ENCODE peak calls at places on chromosomes 3 and 15, in four cellular contexts. P, E, L and K are unnamed samples.

GRCh38 chr15:39959411-39959810 is 25.5 kb downstream of the EIF2AK4 start:
- DNase-seq in P (no peak), E (no peak), L (no peak), K (peak; percentile 33)

GRCh38 chr15:52392008-52392687 is 96.5 kb upstream of the MYO5C start:
- DNase-seq in P (no peak), E (no peak), L (peak; percentile 18), K (peak; percentile 23)

GRCh38 chr15:76963596-76963995 is 31.3 kb upstream of the PSTPIP1 start:
- DNase-seq in P (no peak), E (no peak), L (no peak), K (no peak)

GRCh38 chr3:98994128-98994762 is 92.8 kb upstream of the DCBLD2 start:
- DNase-seq in P (peak; percentile 52), E (no peak), L (peak; percentile 34), K (peak; percentile 76)

GRCh38 chr3:100982710-100983109 is 10.5 kb downstream of the ABI3BP start:
- DNase-seq in P (no peak), E (peak; percentile 17), L (no peak), K (peak; percentile 26)

GRCh38 chr15:44811347-44811746 is 75.0 kb downstream of the TRIM69 start:
- DNase-seq in P (peak; percentile 6), E (peak; percentile 47), L (no peak), K (no peak)

GRCh38 chr3:110542552-110543164 is 529.0 kb upstream of the NECTIN3 start:
- DNase-seq in P (no peak), E (no peak), L (no peak), K (peak; percentile 69)

GRCh38 chr15:62896380-62896866 is 146.1 kb upstream of the TPM1 start:
- DNase-seq in P (peak; percentile 67), E (no peak), L (no peak), K (no peak)

GRCh38 chr3:195907730-195908438 is 467 bp downstream of the TNK2 start:
- DNase-seq in P (no peak), E (peak; percentile 71), L (no peak), K (peak; percentile 17)

GRCh38 chr15:69735126-69735525 is 282.5 kb downstream of the RPLP1 start:
- DNase-seq in P (no peak), E (no peak), L (peak; percentile 64), K (peak; percentile 41)

DNA sequence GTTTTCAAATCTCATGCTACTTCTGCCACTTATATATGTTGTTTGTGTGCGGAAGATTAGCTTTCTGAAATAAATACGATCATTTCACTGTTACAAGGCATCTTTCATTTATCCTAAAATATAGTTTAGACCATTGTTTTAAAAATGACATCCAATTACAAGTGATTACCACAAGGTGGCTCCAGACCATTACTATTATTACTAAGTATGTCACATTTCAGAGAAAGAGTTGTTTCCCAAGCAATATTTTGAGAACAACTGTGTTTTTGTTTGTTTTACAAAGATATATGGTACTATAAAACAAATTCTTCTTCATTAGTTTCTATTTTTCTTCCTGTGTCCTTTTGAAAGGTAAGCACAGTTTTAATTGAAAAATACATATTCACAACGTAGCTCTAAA is 136.0 kb upstream of the RAP2B start:
- DNase-seq in P (peak; percentile 31), E (no peak), L (no peak), K (peak; percentile 55)
- TF ChIP-seq CTCF in P (peak; percentile 86), E (peak; percentile 58), L (peak; percentile 49), K (peak; percentile 64)

DNA sequence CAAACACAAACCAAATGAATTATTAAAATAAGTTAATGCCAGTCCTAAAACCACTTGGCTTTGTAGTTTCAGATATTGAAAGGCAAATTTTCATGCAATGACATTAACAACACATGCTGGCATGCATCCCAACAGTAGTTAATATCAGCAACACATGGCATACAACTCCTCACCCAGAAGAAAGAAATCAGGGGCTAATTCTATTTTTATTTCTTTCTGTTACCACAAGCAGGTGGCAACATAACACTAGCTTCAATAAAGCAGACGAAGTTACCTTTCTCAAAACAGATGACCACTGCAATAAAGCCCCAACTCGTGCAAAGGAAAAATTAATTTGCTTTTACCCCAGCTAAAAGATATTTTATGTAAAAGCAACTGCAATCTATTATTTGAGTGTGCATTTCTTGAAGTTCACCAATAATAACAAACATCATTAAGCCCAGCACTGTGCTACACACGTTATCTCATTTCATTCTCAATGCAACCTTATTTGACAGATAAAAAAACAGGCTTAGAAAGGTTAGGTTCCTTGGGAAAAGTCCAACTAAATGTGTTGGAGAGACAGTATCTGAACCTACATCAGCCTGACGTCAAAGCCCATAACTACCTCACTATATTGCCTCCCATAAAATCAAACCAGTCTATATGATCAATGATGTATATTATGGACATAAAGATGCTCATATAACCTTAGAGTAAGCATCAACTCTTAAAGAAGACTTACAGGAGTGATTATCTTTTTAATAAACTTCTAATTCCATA is 2.8 kb downstream of the TOP2B start:
- DNase-seq in P (no peak), E (no peak), L (no peak), K (peak; percentile 25)
- TF ChIP-seq CTCF in P (no peak), E (no peak), L (peak; percentile 23), K (no peak)

GRCh38 chr3:58175429-58176184 is 35.2 kb downstream of the DNASE1L3 start:
- DNase-seq in P (no peak), E (peak; percentile 77), L (no peak), K (peak; percentile 44)

GRCh38 chr3:58173029-58173669 is 37.6 kb downstream of the DNASE1L3 start:
- DNase-seq in P (no peak), E (no peak), L (no peak), K (no peak)

GRCh38 chr3:58176185-58176530 is 34.6 kb downstream of the DNASE1L3 start:
- DNase-seq in P (no peak), E (no peak), L (no peak), K (no peak)

GRCh38 chr3:58175098-58175428 is 35.7 kb downstream of the DNASE1L3 start:
- DNase-seq in P (no peak), E (no peak), L (no peak), K (no peak)

DNA sequence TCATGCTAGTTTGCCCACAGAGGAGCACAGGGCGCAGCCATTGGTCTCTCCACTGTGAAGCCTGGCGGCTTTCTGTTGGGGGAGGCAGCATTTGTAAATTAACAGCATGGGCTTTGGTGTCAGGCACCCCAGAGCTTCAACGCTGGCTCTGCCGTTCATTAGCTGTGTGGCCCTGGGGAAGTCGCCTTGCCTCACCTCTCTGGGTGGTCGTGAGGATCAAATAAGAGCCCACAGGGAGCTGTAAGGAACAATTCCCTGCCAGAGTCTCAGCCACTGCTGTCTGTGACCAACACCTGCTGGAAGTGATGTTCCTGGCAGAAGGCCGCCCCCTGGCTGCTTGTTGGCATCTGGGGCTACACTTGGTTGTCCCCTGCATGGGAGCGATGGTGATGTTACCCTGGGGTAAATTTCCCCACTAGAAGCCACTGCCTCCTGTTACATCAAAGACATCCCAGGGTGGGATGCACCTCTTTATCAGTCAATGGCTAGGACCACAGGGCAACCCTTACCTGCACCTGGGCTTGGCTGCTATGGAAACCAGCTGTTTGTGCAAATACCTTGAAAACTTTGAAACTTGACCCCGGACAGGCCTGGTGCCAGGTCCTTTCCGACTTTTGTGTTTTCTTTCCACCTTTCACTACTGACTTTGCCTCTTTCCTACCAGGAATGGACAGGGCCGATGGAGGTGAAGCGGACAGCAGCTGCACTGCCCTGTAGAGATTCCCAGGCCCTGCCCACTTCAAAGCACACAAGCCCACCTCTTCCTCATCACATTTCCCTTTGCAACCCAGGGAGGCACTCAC is 36.9 kb downstream of the DNASE1L3 start:
- DNase-seq in P (no peak), E (peak; percentile 48), L (no peak), K (peak; percentile 19)
- TF ChIP-seq CTCF in P (peak; percentile 85), E (peak; percentile 24), L (peak; percentile 62), K (peak; percentile 30)

DNA sequence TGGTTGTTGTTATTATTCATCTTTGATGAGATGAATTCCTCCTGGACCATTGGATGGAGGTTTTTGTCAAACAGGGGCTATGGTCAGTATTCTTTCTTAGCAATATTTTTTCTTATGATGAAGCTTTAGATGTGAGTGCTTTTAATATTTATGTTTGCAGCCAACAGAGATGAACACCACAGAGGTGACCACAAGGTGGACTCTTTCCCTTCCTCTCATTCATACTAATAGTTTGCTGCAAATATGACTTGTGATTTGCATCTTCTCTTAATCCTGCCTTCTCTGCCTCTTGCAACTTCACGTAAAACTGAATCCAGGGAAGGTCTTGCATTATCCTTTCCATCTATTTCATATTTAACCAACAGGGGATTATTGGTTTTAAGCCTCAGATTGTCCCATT is 473.1 kb upstream of the UBE2E2 start:
- DNase-seq in P (no peak), E (no peak), L (no peak), K (no peak)
- TF ChIP-seq CTCF in P (no peak), E (peak; percentile 36), L (peak; percentile 56), K (no peak)

GRCh38 chr3:16395229-16395628 is 118.3 kb downstream of the RFTN1 start:
- DNase-seq in P (no peak), E (no peak), L (no peak), K (no peak)
- TF ChIP-seq CTCF in P (no peak), E (no peak), L (no peak), K (no peak)

GRCh38 chr3:149881879-149882278 is 68.9 kb downstream of the RNF13 start:
- DNase-seq in P (no peak), E (no peak), L (no peak), K (no peak)

GRCh38 chr3:149877668-149878067 is 64.7 kb downstream of the RNF13 start:
- DNase-seq in P (no peak), E (no peak), L (no peak), K (no peak)

GRCh38 chr3:149883134-149883533 is 70.1 kb downstream of the RNF13 start:
- DNase-seq in P (no peak), E (no peak), L (no peak), K (no peak)

DNA sequence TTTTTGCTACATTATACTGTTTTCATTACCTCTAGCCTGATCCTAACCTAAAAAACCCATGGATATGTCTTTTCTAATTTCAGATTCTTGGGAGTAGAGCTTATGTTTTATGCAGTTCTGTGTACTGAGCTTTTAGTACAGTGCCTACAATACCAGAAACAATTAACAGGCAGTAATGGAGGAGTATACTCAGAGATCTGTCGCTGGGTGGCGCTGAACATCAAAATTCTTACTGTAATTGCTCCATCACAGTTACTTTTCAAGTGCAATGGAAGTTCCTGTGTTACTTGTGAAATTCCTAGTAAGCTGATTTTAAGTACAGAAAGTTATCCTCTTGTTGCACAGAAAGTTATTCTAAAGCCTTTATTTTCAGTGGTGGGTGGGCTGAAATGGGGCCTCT is 66.9 kb downstream of the RNF13 start:
- DNase-seq in P (peak; percentile 24), E (peak; percentile 39), L (peak; percentile 27), K (peak; percentile 64)
- TF ChIP-seq CTCF in P (peak; percentile 28), E (peak; percentile 28), L (peak; percentile 73), K (peak; percentile 69)